ENCODE peak calls at places on chromosomes 4 and X, in five cellular contexts. C is naive thymus-derived CD8-positive, alpha-beta T cell; Z is AG04449; D is AG10803; A is LHCN-M2. K is an unnamed sample.
A peak's percentile ranks its signal among the peaks of the same experiment; 100 is the strongest.

GRCh38 chr4:77619408-77619807 is 13.8 kb downstream of the CXCL13 start:
- DNase-seq in C (no peak), Z (no peak), D (no peak), A (peak; percentile 54), K (no peak)

GRCh38 chrX:152904151-152905080 is 6.5 kb downstream of the ZNF185 start:
- DNase-seq in C (peak; percentile 37), Z (peak; percentile 16), D (peak; percentile 65), A (peak; percentile 29), K (peak; percentile 86)

GRCh38 chr4:173371292-173372192 is 788 bp downstream of the SAP30 start:
- DNase-seq in C (peak; percentile 47), Z (no peak), D (peak; percentile 74), A (peak; percentile 78), K (peak; percentile 85)

GRCh38 chrX:47578692-47579091 is 3.5 kb upstream of the TIMP1 start:
- DNase-seq in C (no peak), Z (no peak), D (no peak), A (no peak), K (no peak)

GRCh38 chrX:71222929-71223328 is at the start of gene GJB1:
- DNase-seq in C (no peak), Z (no peak), D (no peak), A (no peak), K (no peak)

GRCh38 chrX:111270339-111270738 is at the start of gene CAPN6:
- DNase-seq in C (no peak), Z (no peak), D (peak; percentile 20), A (no peak), K (peak; percentile 82)

GRCh38 chrX:80808160-80808735 is 1.4 kb downstream of the BRWD3 start:
- DNase-seq in C (peak; percentile 81), Z (peak; percentile 23), D (peak; percentile 65), A (peak; percentile 72), K (peak; percentile 77)

GRCh38 chr4:950136-951020 is 18.1 kb downstream of the TMEM175 start:
- DNase-seq in C (no peak), Z (no peak), D (no peak), A (no peak), K (no peak)

GRCh38 chr4:47410271-47410670 is 53.2 kb downstream of the COMMD8 start:
- DNase-seq in C (no peak), Z (no peak), D (no peak), A (peak; percentile 13), K (no peak)